ENCODE peak calls at places on chromosomes 16 and 17, in seven cellular contexts. One of them, this sample, is unnamed.

GRCh38 chr17:71422968-71423367 is 697.9 kb upstream of the SOX9 start:
- DNase-seq in prostate gland: no peak
- DNase-seq in GM23338: no peak
- DNase-seq in skeletal muscle cell: no peak
- DNase-seq in fibroblast of mammary gland: no peak
- DNase-seq in heart left ventricle: no peak
- DNase-seq in HCT116: no peak
- DNase-seq in this sample: no peak

GRCh38 chr16:74035816-74036215 is 260.8 kb upstream of the PSMD7 start:
- DNase-seq in heart left ventricle: no peak
- DNase-seq in HCT116: peak
- DNase-seq in GM23338: peak
- DNase-seq in fibroblast of mammary gland: peak
- DNase-seq in skeletal muscle cell: no peak
- DNase-seq in prostate gland: no peak
- DNase-seq in this sample: peak

GRCh38 chr17:59848778-59849177 is 44.0 kb downstream of the TUBD1 start:
- DNase-seq in HCT116: no peak
- DNase-seq in prostate gland: no peak
- DNase-seq in skeletal muscle cell: peak
- DNase-seq in fibroblast of mammary gland: peak
- DNase-seq in GM23338: no peak
- DNase-seq in heart left ventricle: no peak
- DNase-seq in this sample: peak

GRCh38 chr17:61338000-61338864 is 61.4 kb upstream of the TBX2 start:
- DNase-seq in skeletal muscle cell: peak
- DNase-seq in heart left ventricle: no peak
- DNase-seq in fibroblast of mammary gland: peak
- DNase-seq in GM23338: no peak
- DNase-seq in HCT116: peak
- DNase-seq in prostate gland: no peak
- DNase-seq in this sample: peak

GRCh38 chr17:40958086-40958953 is 8.4 kb downstream of the KRT39 start:
- DNase-seq in fibroblast of mammary gland: no peak
- DNase-seq in HCT116: no peak
- DNase-seq in skeletal muscle cell: no peak
- DNase-seq in prostate gland: peak
- DNase-seq in heart left ventricle: no peak
- DNase-seq in GM23338: peak
- DNase-seq in this sample: no peak

GRCh38 chr16:75099075-75099667 is 17.4 kb downstream of the LDHD start:
- DNase-seq in HCT116: no peak
- DNase-seq in prostate gland: no peak
- DNase-seq in fibroblast of mammary gland: no peak
- DNase-seq in skeletal muscle cell: no peak
- DNase-seq in GM23338: no peak
- DNase-seq in heart left ventricle: no peak
- DNase-seq in this sample: no peak

GRCh38 chr16:86517652-86518258 is 7.4 kb downstream of the FOXF1 start:
- DNase-seq in heart left ventricle: peak
- DNase-seq in GM23338: peak
- DNase-seq in skeletal muscle cell: no peak
- DNase-seq in HCT116: peak
- DNase-seq in prostate gland: peak
- DNase-seq in fibroblast of mammary gland: peak
- DNase-seq in this sample: peak

GRCh38 chr16:30982548-30983288 is 2.3 kb upstream of the HSD3B7 start:
- DNase-seq in fibroblast of mammary gland: peak
- DNase-seq in GM23338: no peak
- DNase-seq in heart left ventricle: no peak
- DNase-seq in prostate gland: no peak
- DNase-seq in HCT116: no peak
- DNase-seq in skeletal muscle cell: no peak
- DNase-seq in this sample: peak

GRCh38 chr17:740240-741055 is 8.1 kb downstream of the TLCD3A start:
- DNase-seq in fibroblast of mammary gland: no peak
- DNase-seq in HCT116: no peak
- DNase-seq in prostate gland: no peak
- DNase-seq in GM23338: no peak
- DNase-seq in skeletal muscle cell: no peak
- DNase-seq in heart left ventricle: no peak
- DNase-seq in this sample: no peak

GRCh38 chr16:2174396-2175131 is 19.0 kb downstream of the TRAF7 start:
- DNase-seq in fibroblast of mammary gland: no peak
- DNase-seq in prostate gland: no peak
- DNase-seq in GM23338: no peak
- DNase-seq in skeletal muscle cell: no peak
- DNase-seq in HCT116: no peak
- DNase-seq in heart left ventricle: no peak
- DNase-seq in this sample: no peak

GRCh38 chr16:8863594-8864424 is 5.0 kb downstream of the CARHSP1 start:
- DNase-seq in GM23338: peak
- DNase-seq in skeletal muscle cell: no peak
- DNase-seq in prostate gland: no peak
- DNase-seq in HCT116: no peak
- DNase-seq in fibroblast of mammary gland: peak
- DNase-seq in heart left ventricle: no peak
- DNase-seq in this sample: no peak

GRCh38 chr17:58643147-58643546 is 48.7 kb downstream of the TEX14 start:
- DNase-seq in heart left ventricle: no peak
- DNase-seq in GM23338: no peak
- DNase-seq in fibroblast of mammary gland: peak
- DNase-seq in skeletal muscle cell: peak
- DNase-seq in HCT116: no peak
- DNase-seq in prostate gland: no peak
- DNase-seq in this sample: peak

GRCh38 chr17:32335647-32336046 is 6.3 kb downstream of the C17orf75 start:
- DNase-seq in fibroblast of mammary gland: peak
- DNase-seq in GM23338: no peak
- DNase-seq in prostate gland: no peak
- DNase-seq in heart left ventricle: no peak
- DNase-seq in skeletal muscle cell: peak
- DNase-seq in HCT116: no peak
- DNase-seq in this sample: peak

GRCh38 chr17:33390479-33391027 is 97.5 kb upstream of the ASIC2 start:
- DNase-seq in skeletal muscle cell: no peak
- DNase-seq in HCT116: no peak
- DNase-seq in fibroblast of mammary gland: no peak
- DNase-seq in prostate gland: no peak
- DNase-seq in heart left ventricle: no peak
- DNase-seq in GM23338: no peak
- DNase-seq in this sample: peak

GRCh38 chr17:46832945-46833839 is 14.7 kb upstream of the WNT3 start:
- DNase-seq in heart left ventricle: no peak
- DNase-seq in prostate gland: peak
- DNase-seq in GM23338: no peak
- DNase-seq in fibroblast of mammary gland: peak
- DNase-seq in skeletal muscle cell: peak
- DNase-seq in HCT116: no peak
- DNase-seq in this sample: peak

GRCh38 chr16:88805887-88806393 is 2.4 kb downstream of the CDT1 start:
- DNase-seq in GM23338: no peak
- DNase-seq in heart left ventricle: no peak
- DNase-seq in fibroblast of mammary gland: no peak
- DNase-seq in prostate gland: no peak
- DNase-seq in skeletal muscle cell: no peak
- DNase-seq in HCT116: no peak
- DNase-seq in this sample: no peak

GRCh38 chr16:88804173-88804551 is 573 bp downstream of the CDT1 start:
- DNase-seq in skeletal muscle cell: no peak
- DNase-seq in heart left ventricle: no peak
- DNase-seq in GM23338: no peak
- DNase-seq in HCT116: no peak
- DNase-seq in prostate gland: no peak
- DNase-seq in fibroblast of mammary gland: no peak
- DNase-seq in this sample: no peak

GRCh38 chr16:88805340-88805715 is 1.7 kb downstream of the CDT1 start:
- DNase-seq in GM23338: no peak
- DNase-seq in fibroblast of mammary gland: no peak
- DNase-seq in heart left ventricle: no peak
- DNase-seq in prostate gland: no peak
- DNase-seq in HCT116: no peak
- DNase-seq in skeletal muscle cell: no peak
- DNase-seq in this sample: no peak

GRCh38 chr16:88803264-88803987 is at the start of gene CDT1:
- DNase-seq in HCT116: peak
- DNase-seq in fibroblast of mammary gland: peak
- DNase-seq in skeletal muscle cell: no peak
- DNase-seq in prostate gland: peak
- DNase-seq in GM23338: peak
- DNase-seq in heart left ventricle: peak
- DNase-seq in this sample: peak

DNA sequence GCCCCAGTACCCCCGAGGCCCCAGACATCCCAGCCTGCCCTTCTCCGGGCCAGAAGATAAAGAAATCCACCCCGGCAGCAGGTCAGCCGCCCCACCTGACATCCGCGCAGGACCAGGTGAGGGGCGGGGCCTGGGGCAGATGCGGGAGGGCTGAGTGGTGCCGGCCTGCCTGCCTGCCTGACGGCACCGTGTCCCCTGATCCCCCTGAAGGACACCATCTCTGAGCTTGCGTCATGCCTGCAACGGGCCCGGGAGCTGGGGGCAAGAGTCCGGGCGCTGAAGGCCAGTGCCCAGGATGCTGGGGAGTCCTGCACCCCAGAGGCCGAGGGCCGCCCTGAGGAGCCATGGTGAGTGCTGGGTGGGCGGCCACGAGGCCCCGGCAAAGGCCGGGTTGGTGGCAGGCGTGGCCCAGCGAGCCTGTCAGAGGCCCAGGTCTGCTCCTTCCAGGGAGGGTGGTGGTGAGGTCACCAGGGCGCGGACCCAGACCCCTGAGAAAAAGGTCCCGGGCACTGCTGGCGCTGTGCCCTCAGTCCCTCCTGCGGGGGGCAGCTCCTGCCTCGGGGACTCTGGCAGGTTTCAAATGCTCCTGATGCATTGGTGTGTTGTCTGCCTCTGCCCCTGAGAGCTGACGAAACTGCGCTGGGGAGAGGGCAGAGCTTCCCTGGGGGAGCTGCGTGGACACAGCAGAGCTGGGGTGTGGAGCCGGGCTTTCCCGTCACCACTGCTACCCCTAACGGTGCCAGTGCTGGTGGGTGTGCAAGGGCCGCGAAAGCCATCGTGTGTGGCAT is 1.2 kb downstream of the CDT1 start:
- DNase-seq in skeletal muscle cell: no peak
- DNase-seq in HCT116: no peak
- DNase-seq in heart left ventricle: no peak
- DNase-seq in GM23338: peak
- DNase-seq in fibroblast of mammary gland: no peak
- DNase-seq in prostate gland: no peak
- DNase-seq in this sample: no peak
- H3K4me3 ChIP-seq in skeletal muscle cell: peak
- H3K4me3 ChIP-seq in HCT116: peak
- H3K4me3 ChIP-seq in heart left ventricle: peak
- H3K4me3 ChIP-seq in GM23338: peak
- H3K4me3 ChIP-seq in fibroblast of mammary gland: peak
- H3K4me3 ChIP-seq in prostate gland: no peak
- H3K4me3 ChIP-seq in this sample: peak

DNA sequence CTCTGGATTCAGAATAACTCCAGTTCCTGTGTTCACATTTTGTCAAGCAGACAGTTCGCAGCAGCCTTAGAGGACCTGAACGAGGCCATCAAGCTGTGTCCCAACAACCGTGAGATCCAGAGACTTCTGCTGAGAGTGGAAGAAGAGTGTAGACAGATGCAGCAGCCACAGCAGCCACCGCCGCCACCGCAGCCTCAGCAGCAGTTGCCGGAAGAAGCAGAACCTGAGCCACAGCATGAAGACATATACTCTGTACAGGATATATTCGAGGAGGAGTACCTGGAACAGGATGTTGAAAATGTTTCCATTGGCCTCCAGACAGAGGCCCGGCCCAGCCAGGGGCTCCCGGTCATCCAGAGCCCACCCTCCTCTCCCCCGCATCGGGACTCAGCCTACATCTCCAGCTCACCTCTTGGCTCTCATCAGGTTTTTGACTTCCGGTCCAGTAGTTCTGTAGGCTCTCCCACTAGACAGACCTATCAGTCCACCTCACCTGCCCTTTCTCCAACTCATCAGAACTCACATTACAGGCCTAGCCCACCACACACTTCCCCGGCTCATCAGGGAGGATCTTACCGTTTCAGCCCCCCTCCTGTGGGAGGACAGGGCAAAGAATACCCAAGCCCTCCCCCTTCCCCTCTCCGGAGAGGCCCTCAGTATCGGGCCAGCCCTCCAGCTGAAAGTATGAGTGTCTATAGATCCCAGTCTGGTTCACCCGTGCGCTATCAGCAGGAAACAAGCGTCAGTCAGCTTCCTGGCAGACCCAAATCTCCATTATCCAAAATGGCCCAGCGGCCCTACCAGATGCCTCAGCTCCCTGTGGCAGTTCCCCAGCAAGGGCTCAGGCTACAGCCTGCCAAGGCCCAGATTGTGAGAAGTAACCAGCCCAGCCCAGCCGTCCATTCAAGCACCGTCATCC is 25.9 kb downstream of the CYB561 start:
- DNase-seq in GM23338: no peak
- DNase-seq in skeletal muscle cell: no peak
- DNase-seq in prostate gland: no peak
- DNase-seq in heart left ventricle: no peak
- DNase-seq in fibroblast of mammary gland: no peak
- DNase-seq in HCT116: no peak
- DNase-seq in this sample: no peak
- H3K4me3 ChIP-seq in GM23338: no peak
- H3K4me3 ChIP-seq in skeletal muscle cell: no peak
- H3K4me3 ChIP-seq in prostate gland: no peak
- H3K4me3 ChIP-seq in heart left ventricle: no peak
- H3K4me3 ChIP-seq in fibroblast of mammary gland: no peak
- H3K4me3 ChIP-seq in HCT116: no peak
- H3K4me3 ChIP-seq in this sample: no peak

DNA sequence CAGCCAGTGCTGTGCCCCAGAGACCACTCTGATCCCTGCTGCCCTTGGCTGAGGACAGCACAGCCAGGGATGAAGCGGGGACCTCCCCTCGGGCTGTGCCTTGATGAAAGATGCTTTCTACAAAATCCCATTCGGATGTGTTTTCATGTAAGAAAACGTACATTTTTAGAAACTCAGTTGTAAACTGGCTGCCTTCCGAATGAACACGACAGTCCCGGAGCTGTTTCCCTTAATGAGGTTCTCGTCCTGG is 181.4 kb downstream of the SEC14L1 start:
- DNase-seq in fibroblast of mammary gland: no peak
- DNase-seq in heart left ventricle: no peak
- DNase-seq in prostate gland: no peak
- DNase-seq in HCT116: no peak
- DNase-seq in skeletal muscle cell: no peak
- DNase-seq in GM23338: no peak
- DNase-seq in this sample: peak
- H3K4me3 ChIP-seq in fibroblast of mammary gland: peak
- H3K4me3 ChIP-seq in heart left ventricle: peak
- H3K4me3 ChIP-seq in prostate gland: no peak
- H3K4me3 ChIP-seq in HCT116: peak
- H3K4me3 ChIP-seq in skeletal muscle cell: peak
- H3K4me3 ChIP-seq in GM23338: no peak
- H3K4me3 ChIP-seq in this sample: peak

DNA sequence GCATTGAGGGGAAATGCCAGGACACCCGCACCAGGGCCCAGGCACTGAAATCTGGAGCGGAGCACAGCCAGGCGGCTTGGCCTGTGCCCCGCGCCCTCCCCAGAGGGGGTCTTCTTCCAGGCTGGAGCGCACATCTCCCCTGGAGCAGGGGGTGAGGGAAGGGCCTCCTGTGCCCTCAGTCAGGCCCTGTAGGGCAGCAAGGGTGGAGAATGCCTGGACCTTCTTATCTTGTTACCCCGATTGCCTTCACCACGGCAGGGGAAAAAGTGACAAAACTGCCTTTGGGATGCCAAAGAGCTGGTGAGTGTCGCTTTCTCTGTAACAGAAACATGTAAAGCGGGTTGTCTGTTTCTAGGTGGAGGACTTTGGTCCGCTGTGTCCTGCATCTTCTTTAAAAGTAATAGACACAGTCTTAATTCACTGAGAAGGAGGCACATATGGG is 48.3 kb upstream of the BAHCC1 start:
- DNase-seq in GM23338: no peak
- DNase-seq in prostate gland: no peak
- DNase-seq in fibroblast of mammary gland: no peak
- DNase-seq in skeletal muscle cell: no peak
- DNase-seq in heart left ventricle: no peak
- DNase-seq in HCT116: no peak
- DNase-seq in this sample: no peak
- H3K4me3 ChIP-seq in GM23338: peak
- H3K4me3 ChIP-seq in prostate gland: peak
- H3K4me3 ChIP-seq in fibroblast of mammary gland: peak
- H3K4me3 ChIP-seq in skeletal muscle cell: peak
- H3K4me3 ChIP-seq in heart left ventricle: peak
- H3K4me3 ChIP-seq in HCT116: peak
- H3K4me3 ChIP-seq in this sample: peak